ENCODE peak calls at places on chromosomes 7 and 10, in five cellular contexts. O, Y, U, L and M are unnamed samples.

GRCh38 chr10:1374501-1374900 is 318.3 kb downstream of the WDR37 start:
- ATAC-seq in L (no peak), Y (no peak), U (no peak), O (no peak), M (no peak)

GRCh38 chr10:25547391-25547790 is 372.6 kb downstream of the GPR158 start:
- ATAC-seq in Y (peak; percentile 44), L (no peak), U (no peak), O (no peak), M (no peak)

GRCh38 chr10:26043469-26043868 is 109.4 kb downstream of the MYO3A start:
- ATAC-seq in U (no peak), Y (no peak), O (no peak), L (no peak), M (no peak)

GRCh38 chr10:79079074-79079397 is 10.3 kb downstream of the ZMIZ1 start:
- ATAC-seq in Y (no peak), O (no peak), U (no peak), L (no peak), M (no peak)

GRCh38 chr10:124653811-124654651 is 90.1 kb downstream of the FAM53B start:
- ATAC-seq in O (no peak), U (no peak), Y (no peak), L (no peak), M (peak; percentile 75)

GRCh38 chr7:135938563-135938962 is 38.6 kb downstream of the MTPN start:
- ATAC-seq in Y (no peak), O (no peak), L (no peak), U (peak; percentile 73), M (no peak)

GRCh38 chr7:147510913-147511312 is 1079.7 kb upstream of the C7orf33 start:
- ATAC-seq in U (no peak), Y (no peak), O (peak; percentile 77), L (no peak), M (no peak)

GRCh38 chr7:157138101-157138423 is 664 bp upstream of the UBE3C start:
- ATAC-seq in U (no peak), L (no peak), O (no peak), Y (no peak), M (no peak)

GRCh38 chr7:27873981-27874957 is 134.3 kb downstream of the TAX1BP1 start:
- ATAC-seq in L (no peak), Y (no peak), U (no peak), O (peak; percentile 57), M (peak; percentile 58)

GRCh38 chr7:79673969-79674368 is 220.5 kb upstream of the MAGI2 start:
- ATAC-seq in Y (no peak), U (no peak), O (no peak), L (no peak), M (no peak)

GRCh38 chr10:72075184-72076115 is 12.9 kb downstream of the SPOCK2 start:
- ATAC-seq in U (peak; percentile 29), O (no peak), Y (no peak), L (no peak), M (no peak)

GRCh38 chr7:138890782-138891445 is 90.3 kb downstream of the KIAA1549 start:
- ATAC-seq in U (no peak), Y (no peak), L (peak; percentile 94), O (peak; percentile 90), M (no peak)

GRCh38 chr7:116952640-116953371 is 495 bp upstream of the ST7 start:
- ATAC-seq in O (peak; percentile 56), L (peak; percentile 14), Y (peak; percentile 14), U (no peak), M (no peak)

GRCh38 chr10:51092402-51092801 is 18.1 kb downstream of the PRKG1 start:
- ATAC-seq in U (no peak), O (no peak), Y (no peak), L (no peak), M (peak; percentile 72)

GRCh38 chr10:79379512-79380124 is 32.3 kb downstream of the PPIF start:
- ATAC-seq in U (no peak), O (no peak), Y (no peak), L (peak; percentile 62), M (peak; percentile 18)

GRCh38 chr10:28181478-28182096 is 121.3 kb downstream of the MPP7 start:
- ATAC-seq in O (no peak), Y (no peak), U (no peak), L (no peak), M (no peak)

GRCh38 chr10:69092959-69093850 is 5.3 kb downstream of the SRGN start:
- ATAC-seq in L (peak; percentile 90), Y (peak; percentile 67), O (peak; percentile 91), U (peak; percentile 43), M (peak; percentile 73)

GRCh38 chr10:12489806-12490205 is 140.5 kb downstream of the CAMK1D start:
- ATAC-seq in U (no peak), L (peak; percentile 25), O (no peak), Y (no peak), M (no peak)

GRCh38 chr7:147584771-147585193 is 1005.8 kb upstream of the C7orf33 start:
- ATAC-seq in O (no peak), Y (no peak), U (no peak), L (no peak), M (no peak)

GRCh38 chr10:104391150-104391968 is 37.7 kb downstream of the CFAP58 start:
- ATAC-seq in Y (peak; percentile 55), U (no peak), O (no peak), L (no peak), M (no peak)

GRCh38 chr7:2558620-2559282 is at the start of gene IQCE:
- ATAC-seq in Y (peak; percentile 54), O (peak; percentile 57), U (peak; percentile 64), L (peak; percentile 67), M (peak; percentile 75)

GRCh38 chr10:98170249-98171117 is 36.0 kb downstream of the R3HCC1L start:
- ATAC-seq in Y (peak; percentile 90), O (peak; percentile 97), L (peak; percentile 97), U (peak; percentile 82), M (no peak)

DNA sequence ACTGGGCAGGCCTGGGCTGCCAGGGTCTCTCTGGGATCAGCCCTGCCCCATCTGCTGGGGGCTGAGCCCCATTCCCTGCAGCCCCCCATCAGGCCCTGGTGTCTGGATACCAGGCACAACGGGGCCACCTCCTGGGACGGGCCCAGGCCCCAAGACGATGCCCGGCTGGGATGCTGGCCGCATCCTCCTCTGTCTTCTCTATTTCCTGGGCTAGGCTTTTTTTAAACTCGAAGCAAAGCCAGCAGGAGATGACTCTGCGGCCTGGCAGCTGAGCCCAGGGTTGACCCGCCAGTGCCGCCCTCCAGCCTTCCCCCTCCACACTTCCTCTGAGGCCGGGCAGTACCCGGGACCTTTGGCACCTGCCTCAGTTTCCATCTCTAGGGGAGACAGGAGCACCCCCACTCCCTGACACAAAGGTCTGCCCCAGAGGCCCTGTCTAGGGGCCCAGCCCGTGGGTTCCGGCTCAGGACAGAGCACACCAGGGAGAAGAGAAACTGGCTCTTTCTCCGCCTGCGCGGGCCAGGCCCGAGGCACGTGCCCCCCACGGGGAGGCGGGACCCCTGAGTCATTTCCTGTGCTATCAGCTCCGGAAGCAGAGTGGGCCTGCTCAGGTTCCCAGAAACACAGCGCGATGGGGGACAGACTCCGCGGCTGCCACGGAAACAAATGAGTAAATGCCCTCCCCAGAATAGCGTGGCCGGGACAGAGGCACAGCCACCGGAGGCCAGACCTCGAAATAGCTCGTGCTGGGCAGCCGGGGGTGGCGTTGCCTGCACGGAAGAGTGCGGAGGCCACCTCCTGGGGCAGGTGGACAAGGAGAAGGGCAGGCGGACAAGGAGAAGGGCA is 84.6 kb upstream of the PDGFA start:
- ATAC-seq in O (peak; percentile 17), Y (peak; percentile 87), U (peak; percentile 81), L (no peak), M (peak; percentile 80)
- TF ChIP-seq EP300 in O (no peak), Y (peak; percentile 89), U (no peak), L (no peak), M (no peak)

DNA sequence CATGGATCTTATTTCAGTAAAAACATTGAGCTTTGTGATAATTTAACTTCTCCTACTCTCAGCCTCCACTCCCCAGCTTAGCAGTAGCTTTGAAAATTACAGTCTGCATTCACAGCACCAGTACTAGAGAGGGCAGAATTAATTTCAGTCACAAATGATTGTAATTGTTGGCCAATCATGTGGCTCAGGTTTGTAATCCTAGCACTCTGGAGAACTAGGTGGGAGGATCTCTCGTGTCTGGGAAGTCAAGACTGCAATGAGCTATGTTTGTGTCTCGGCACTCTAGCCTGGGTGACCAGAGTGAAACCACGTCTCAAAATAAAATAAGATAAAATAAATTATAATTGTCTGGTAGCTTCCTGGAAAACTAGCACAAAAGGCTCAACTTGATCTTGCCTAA is 620.9 kb downstream of the TNS3 start:
- ATAC-seq in Y (no peak), L (no peak), U (no peak), O (no peak), M (no peak)
- H3K4me3 ChIP-seq in Y (no peak overlapping the region), L (no peak overlapping the region), U (no peak overlapping the region), O (no peak overlapping the region), M (no peak overlapping the region)

DNA sequence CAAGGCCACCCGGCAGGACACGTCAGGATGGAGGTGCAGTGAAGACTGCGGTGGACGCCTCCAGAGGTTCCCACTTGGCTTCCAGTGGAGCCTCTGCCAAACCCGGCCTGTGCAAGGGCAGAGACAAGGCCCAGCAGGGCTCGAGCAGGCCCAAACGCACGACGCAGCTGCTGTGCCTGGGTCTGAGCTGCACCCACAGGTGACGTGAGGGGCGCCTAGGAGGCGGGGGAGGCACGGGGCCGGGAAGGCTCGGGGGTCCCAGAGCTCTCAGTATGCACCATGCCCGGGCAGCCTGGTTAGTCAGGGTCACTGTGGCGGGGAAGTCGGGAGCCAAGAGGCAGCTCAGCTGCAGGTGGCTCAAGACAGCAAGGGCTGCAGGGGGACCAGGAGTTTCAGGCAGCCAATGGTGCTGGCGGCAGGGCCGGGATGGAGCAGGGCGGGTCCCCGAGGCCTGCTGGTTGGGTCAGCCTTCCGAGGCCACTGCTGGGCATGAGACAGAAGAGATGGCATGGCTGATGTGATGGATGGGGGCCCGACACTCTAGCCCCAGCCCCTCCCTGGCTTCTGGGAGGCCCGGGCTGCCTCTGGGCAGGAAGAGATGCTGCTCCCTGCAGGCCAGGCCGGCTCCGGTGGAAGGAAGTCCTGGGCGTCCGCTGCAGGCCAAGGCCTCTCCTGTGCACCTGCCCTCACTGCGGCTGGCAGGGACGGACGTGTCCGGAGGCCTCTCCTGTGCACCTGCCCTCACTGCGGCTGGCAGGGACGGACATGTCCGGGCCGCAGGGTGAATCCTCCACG is 72.2 kb upstream of the CFAP46 start:
- ATAC-seq in Y (no peak), L (peak; percentile 49), O (peak; percentile 42), U (no peak), M (no peak)
- TF ChIP-seq CTCF in Y (no peak), L (no peak), O (no peak), U (no peak), M (no peak)

GRCh38 chr10:78045237-78045636 is 11.6 kb downstream of the RPS24 start:
- ATAC-seq in L (no peak), Y (no peak), O (peak; percentile 2), U (peak; percentile 75), M (no peak)
- TF ChIP-seq EP300 in L (no peak), Y (no peak), O (no peak), U (no peak), M (no peak)

GRCh38 chr7:24843821-24844449 is 86.7 kb upstream of the GSDME start:
- ATAC-seq in O (no peak), U (peak; percentile 60), L (no peak), Y (no peak), M (no peak)
- H3K4me3 ChIP-seq in O (no peak overlapping the region), U (no peak overlapping the region), L (no peak overlapping the region), Y (no peak overlapping the region), M (no peak overlapping the region)